ENCODE peak calls at places on chromosomes 6 and 20, in four cellular contexts. One of them, this sample, is unnamed.

GRCh38 chr6:7939186-7939863 is 28.7 kb upstream of the TXNDC5 start:
- DNase-seq in A549: no peak
- DNase-seq in endothelial cell of umbilical vein: peak; percentile 14
- DNase-seq in HepG2: no peak
- DNase-seq in this sample: no peak

GRCh38 chr6:115753446-115753845 is 307.2 kb downstream of the FRK start:
- DNase-seq in HepG2: no peak
- DNase-seq in A549: no peak
- DNase-seq in endothelial cell of umbilical vein: no peak
- DNase-seq in this sample: no peak

GRCh38 chr6:30767158-30767943 is 23.0 kb upstream of the IER3 start:
- DNase-seq in endothelial cell of umbilical vein: no peak
- DNase-seq in HepG2: no peak
- DNase-seq in A549: no peak
- DNase-seq in this sample: no peak

GRCh38 chr6:12328701-12329100 is 38.5 kb downstream of the EDN1 start:
- DNase-seq in HepG2: no peak
- DNase-seq in A549: peak; percentile 58
- DNase-seq in endothelial cell of umbilical vein: no peak
- DNase-seq in this sample: no peak

GRCh38 chr6:132300323-132300949 is 100.8 kb downstream of the MOXD1 start:
- DNase-seq in HepG2: peak; percentile 37
- DNase-seq in endothelial cell of umbilical vein: peak; percentile 53
- DNase-seq in A549: peak; percentile 53
- DNase-seq in this sample: peak; percentile 43

GRCh38 chr6:101516553-101516952 is 123.0 kb downstream of the GRIK2 start:
- DNase-seq in HepG2: no peak
- DNase-seq in A549: no peak
- DNase-seq in endothelial cell of umbilical vein: no peak
- DNase-seq in this sample: no peak

GRCh38 chr6:132130530-132131298 is 179.5 kb upstream of the CCN2 start:
- DNase-seq in HepG2: no peak
- DNase-seq in endothelial cell of umbilical vein: peak; percentile 67
- DNase-seq in A549: no peak
- DNase-seq in this sample: peak; percentile 44

GRCh38 chr6:3138341-3138740 is 19.0 kb downstream of the TUBB2A start:
- DNase-seq in HepG2: no peak
- DNase-seq in endothelial cell of umbilical vein: peak; percentile 58
- DNase-seq in A549: no peak
- DNase-seq in this sample: peak; percentile 41

GRCh38 chr6:140475086-140475485 is 1100.6 kb upstream of the CITED2 start:
- DNase-seq in A549: no peak
- DNase-seq in endothelial cell of umbilical vein: no peak
- DNase-seq in HepG2: no peak
- DNase-seq in this sample: no peak

GRCh38 chr20:63977392-63978276 is 1.8 kb downstream of the SAMD10 start:
- DNase-seq in HepG2: peak; percentile 87
- DNase-seq in A549: peak; percentile 60
- DNase-seq in endothelial cell of umbilical vein: no peak
- DNase-seq in this sample: peak; percentile 96

GRCh38 chr6:47187108-47187507 is 122.6 kb downstream of the TNFRSF21 start:
- DNase-seq in A549: no peak
- DNase-seq in HepG2: no peak
- DNase-seq in endothelial cell of umbilical vein: no peak
- DNase-seq in this sample: no peak

GRCh38 chr6:34315256-34315655 is 66.5 kb upstream of the SMIM29 start:
- DNase-seq in HepG2: no peak
- DNase-seq in A549: no peak
- DNase-seq in endothelial cell of umbilical vein: no peak
- DNase-seq in this sample: no peak

GRCh38 chr6:160177220-160177619 is 55.6 kb downstream of the SLC22A1 start:
- DNase-seq in endothelial cell of umbilical vein: no peak
- DNase-seq in A549: peak; percentile 42
- DNase-seq in HepG2: no peak
- DNase-seq in this sample: no peak

GRCh38 chr6:75315978-75316377 is 31.4 kb upstream of the TMEM30A start:
- DNase-seq in HepG2: no peak
- DNase-seq in A549: no peak
- DNase-seq in endothelial cell of umbilical vein: no peak
- DNase-seq in this sample: no peak

GRCh38 chr20:11373391-11373790 is 544.3 kb upstream of the BTBD3 start:
- DNase-seq in A549: no peak
- DNase-seq in endothelial cell of umbilical vein: no peak
- DNase-seq in HepG2: no peak
- DNase-seq in this sample: no peak

GRCh38 chr6:11270030-11271027 is 37.9 kb upstream of the NEDD9 start:
- DNase-seq in endothelial cell of umbilical vein: peak; percentile 11
- DNase-seq in A549: peak; percentile 59
- DNase-seq in HepG2: peak; percentile 72
- DNase-seq in this sample: no peak

GRCh38 chr6:14925627-14926026 is 320.2 kb upstream of the JARID2 start:
- DNase-seq in A549: no peak
- DNase-seq in HepG2: no peak
- DNase-seq in endothelial cell of umbilical vein: no peak
- DNase-seq in this sample: no peak

GRCh38 chr6:112408522-112408921 is 61.4 kb downstream of the RFPL4B start:
- DNase-seq in HepG2: no peak
- DNase-seq in A549: no peak
- DNase-seq in endothelial cell of umbilical vein: no peak
- DNase-seq in this sample: no peak

GRCh38 chr6:37209461-37210205 is 39.7 kb downstream of the PIM1 start:
- DNase-seq in endothelial cell of umbilical vein: no peak
- DNase-seq in HepG2: no peak
- DNase-seq in A549: no peak
- DNase-seq in this sample: no peak

DNA sequence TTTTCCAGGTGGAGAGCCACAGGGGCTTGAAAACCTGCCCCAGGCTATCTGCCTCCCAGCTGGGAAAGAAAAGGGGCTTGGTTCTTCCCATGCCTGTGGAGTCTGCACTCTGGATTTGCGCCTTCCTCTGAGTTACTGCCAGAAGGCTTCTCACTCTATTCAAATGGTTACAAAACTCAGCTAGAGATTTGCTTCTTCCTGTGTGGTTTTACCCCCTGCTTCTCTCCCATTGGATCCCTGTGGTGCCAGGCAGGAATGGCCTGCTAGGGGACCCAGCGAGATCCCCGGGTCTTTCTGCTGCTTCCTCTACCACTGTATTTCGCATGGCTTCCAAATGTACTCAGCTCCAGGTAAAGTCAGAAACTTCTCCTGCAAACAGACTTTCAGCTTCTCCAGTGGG is 192.0 kb upstream of the HS3ST5 start:
- DNase-seq in A549: no peak
- DNase-seq in HepG2: no peak
- DNase-seq in endothelial cell of umbilical vein: no peak
- DNase-seq in this sample: no peak
- TF ChIP-seq MAX in A549: no peak
- TF ChIP-seq MAX in HepG2: no peak
- TF ChIP-seq MAX in endothelial cell of umbilical vein: no peak
- TF ChIP-seq MAX in this sample: no peak

GRCh38 chr20:101975-102374 is 14.5 kb downstream of the DEFB125 start:
- DNase-seq in HepG2: no peak
- DNase-seq in A549: no peak
- DNase-seq in endothelial cell of umbilical vein: no peak
- DNase-seq in this sample: no peak

GRCh38 chr20:103456-103855 is 16.0 kb downstream of the DEFB125 start:
- DNase-seq in A549: no peak
- DNase-seq in HepG2: no peak
- DNase-seq in endothelial cell of umbilical vein: no peak
- DNase-seq in this sample: no peak
- TF ChIP-seq MYC in A549: no peak
- TF ChIP-seq MYC in HepG2: no peak
- TF ChIP-seq MYC in endothelial cell of umbilical vein: no peak
- TF ChIP-seq MYC in this sample: no peak

DNA sequence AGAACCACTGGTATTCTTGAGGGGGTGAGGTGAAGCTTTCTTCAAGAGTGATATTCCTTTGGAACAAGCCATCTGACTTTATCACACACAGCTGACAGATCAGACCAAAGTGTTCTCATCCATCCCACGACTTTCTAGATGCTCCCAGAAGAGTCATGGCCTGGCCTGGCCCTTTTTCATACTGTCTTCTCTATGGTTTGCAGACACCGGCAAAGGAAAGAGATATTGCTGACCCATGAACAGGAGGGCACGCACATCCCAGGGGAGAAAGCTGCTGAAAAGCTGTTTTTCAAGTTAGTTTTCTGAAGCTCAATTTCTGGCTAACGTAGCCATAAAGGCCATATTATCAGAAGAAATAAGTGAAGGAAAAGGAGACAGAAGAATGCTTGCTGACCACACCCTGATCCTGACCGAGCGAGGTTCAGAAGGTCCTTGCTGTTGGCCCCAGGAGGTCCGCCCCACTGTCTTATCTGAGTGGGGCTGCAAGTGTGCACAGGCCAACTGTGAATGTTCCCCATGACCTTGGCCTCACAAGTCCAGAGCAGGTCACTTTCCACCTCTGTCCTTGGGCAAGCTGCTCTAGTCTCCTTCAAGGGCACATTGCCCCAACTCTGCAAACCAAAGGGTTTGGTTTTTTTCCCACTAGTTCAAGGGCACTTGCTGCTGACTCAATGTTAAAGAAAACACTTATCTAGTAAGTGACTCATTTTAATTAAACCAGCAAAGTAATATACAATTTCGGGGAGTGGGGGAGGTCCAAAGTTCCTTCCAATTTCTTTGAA is 2.0 kb downstream of the ACSS1 start:
- DNase-seq in A549: no peak
- DNase-seq in endothelial cell of umbilical vein: peak; percentile 9
- DNase-seq in HepG2: no peak
- DNase-seq in this sample: no peak
- TF ChIP-seq MAX in A549: no peak
- TF ChIP-seq MAX in endothelial cell of umbilical vein: no peak
- TF ChIP-seq MAX in HepG2: no peak
- TF ChIP-seq MAX in this sample: no peak

GRCh38 chr6:154487367-154488275 is 22.9 kb downstream of the CNKSR3 start:
- DNase-seq in HepG2: peak; percentile 56
- DNase-seq in endothelial cell of umbilical vein: no peak
- DNase-seq in A549: no peak
- DNase-seq in this sample: no peak
- TF ChIP-seq MYC in HepG2: no peak
- TF ChIP-seq MYC in endothelial cell of umbilical vein: no peak
- TF ChIP-seq MYC in A549: no peak
- TF ChIP-seq MYC in this sample: no peak

GRCh38 chr6:87879144-87879861 is 168.3 kb upstream of the SPACA1 start:
- DNase-seq in HepG2: no peak
- DNase-seq in A549: no peak
- DNase-seq in endothelial cell of umbilical vein: no peak
- DNase-seq in this sample: no peak
- TF ChIP-seq MAX in HepG2: no peak
- TF ChIP-seq MAX in A549: no peak
- TF ChIP-seq MAX in endothelial cell of umbilical vein: no peak
- TF ChIP-seq MAX in this sample: no peak

GRCh38 chr6:65649392-65649791 is 57.6 kb downstream of the EYS start:
- DNase-seq in A549: no peak
- DNase-seq in HepG2: no peak
- DNase-seq in endothelial cell of umbilical vein: no peak
- DNase-seq in this sample: no peak
- TF ChIP-seq MYC in A549: no peak
- TF ChIP-seq MYC in HepG2: no peak
- TF ChIP-seq MYC in endothelial cell of umbilical vein: no peak
- TF ChIP-seq MYC in this sample: no peak

GRCh38 chr6:28207244-28208179 is 17.6 kb upstream of the ZSCAN9 start:
- DNase-seq in A549: peak; percentile 17
- DNase-seq in HepG2: no peak
- DNase-seq in endothelial cell of umbilical vein: peak; percentile 49
- DNase-seq in this sample: peak; percentile 67
- TF ChIP-seq MAX in A549: no peak
- TF ChIP-seq MAX in HepG2: peak; percentile 24
- TF ChIP-seq MAX in endothelial cell of umbilical vein: no peak
- TF ChIP-seq MAX in this sample: no peak

DNA sequence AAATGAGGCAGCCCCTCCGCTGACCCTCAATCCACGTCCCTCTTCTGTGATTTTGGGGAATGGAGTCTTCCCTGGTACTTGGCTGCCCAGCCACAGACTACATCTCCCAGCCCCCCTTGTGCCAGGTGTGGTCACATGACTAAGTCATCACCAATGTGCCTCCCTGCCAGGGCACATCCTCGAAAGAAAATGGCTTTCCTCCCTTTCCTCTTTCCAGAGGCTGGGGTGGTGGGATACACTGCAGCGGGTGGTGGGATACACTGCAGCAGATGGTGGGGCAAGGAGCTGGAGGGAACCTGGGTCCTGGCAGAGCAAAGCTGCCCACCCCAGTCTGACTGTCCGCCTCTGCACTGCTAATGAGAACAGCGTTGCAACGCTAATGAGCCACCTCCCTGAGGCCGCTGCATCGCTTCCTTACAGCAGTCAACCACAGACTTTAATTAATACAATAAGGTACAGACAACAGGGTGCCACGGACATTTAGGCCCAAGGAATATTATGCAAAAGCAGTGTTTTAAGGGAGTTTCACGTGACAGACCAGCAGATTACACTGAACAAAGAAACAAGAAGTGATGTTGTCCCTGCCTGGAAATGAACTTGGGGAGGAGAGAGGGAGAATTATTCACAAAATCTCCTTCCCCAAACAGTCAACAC is 125.3 kb downstream of the PREX1 start:
- DNase-seq in A549: no peak
- DNase-seq in endothelial cell of umbilical vein: no peak
- DNase-seq in HepG2: no peak
- DNase-seq in this sample: no peak
- TF ChIP-seq MYC in A549: no peak
- TF ChIP-seq MYC in endothelial cell of umbilical vein: no peak
- TF ChIP-seq MYC in HepG2: no peak
- TF ChIP-seq MYC in this sample: no peak

GRCh38 chr20:3782597-3782996 is 1.3 kb upstream of the SPEF1 start:
- DNase-seq in A549: no peak
- DNase-seq in endothelial cell of umbilical vein: no peak
- DNase-seq in HepG2: no peak
- DNase-seq in this sample: no peak
- TF ChIP-seq MAX in A549: no peak
- TF ChIP-seq MAX in endothelial cell of umbilical vein: no peak
- TF ChIP-seq MAX in HepG2: no peak
- TF ChIP-seq MAX in this sample: no peak

This sample was measured in NB4.